ENCODE peak calls at places on chromosomes 7 and 10, in four cellular contexts. One of them, this sample, is unnamed.

GRCh38 chr10:8326702-8327423 is 272.4 kb downstream of the GATA3 start:
- DNase-seq in GM12878: no peak
- DNase-seq in K562: no peak
- DNase-seq in GM12891: no peak
- DNase-seq in this sample: no peak

GRCh38 chr10:28250782-28251181 is 52.1 kb downstream of the MPP7 start:
- DNase-seq in GM12878: no peak
- DNase-seq in K562: no peak
- DNase-seq in GM12891: no peak
- DNase-seq in this sample: no peak

GRCh38 chr7:54729096-54729495 is 29.9 kb downstream of the SEC61G start:
- DNase-seq in GM12878: no peak
- DNase-seq in K562: no peak
- DNase-seq in GM12891: no peak
- DNase-seq in this sample: no peak

GRCh38 chr10:19945275-19945674 is 129.0 kb downstream of the PLXDC2 start:
- DNase-seq in GM12878: no peak
- DNase-seq in K562: no peak
- DNase-seq in GM12891: no peak
- DNase-seq in this sample: no peak

GRCh38 chr7:32658034-32658944 is 163.0 kb downstream of the AVL9 start:
- DNase-seq in GM12878: no peak
- DNase-seq in K562: peak
- DNase-seq in GM12891: no peak
- DNase-seq in this sample: no peak

GRCh38 chr10:3173173-3173878 is 744 bp upstream of the PITRM1 start:
- DNase-seq in GM12878: no peak
- DNase-seq in K562: peak
- DNase-seq in GM12891: peak
- DNase-seq in this sample: peak

GRCh38 chr10:329361-330099 is 194.3 kb downstream of the ZMYND11 start:
- DNase-seq in GM12878: no peak
- DNase-seq in K562: peak
- DNase-seq in GM12891: no peak
- DNase-seq in this sample: no peak

GRCh38 chr10:131514454-131514853 is 202.9 kb upstream of the TCERG1L start:
- DNase-seq in GM12878: no peak
- DNase-seq in K562: peak
- DNase-seq in GM12891: no peak
- DNase-seq in this sample: no peak

GRCh38 chr7:123505221-123505620 is 29.2 kb downstream of the IQUB start:
- DNase-seq in GM12878: no peak
- DNase-seq in K562: no peak
- DNase-seq in GM12891: no peak
- DNase-seq in this sample: no peak

GRCh38 chr10:73906524-73907447 is 4.1 kb upstream of the PLAU start:
- DNase-seq in GM12878: no peak
- DNase-seq in K562: no peak
- DNase-seq in GM12891: no peak
- DNase-seq in this sample: no peak

DNA sequence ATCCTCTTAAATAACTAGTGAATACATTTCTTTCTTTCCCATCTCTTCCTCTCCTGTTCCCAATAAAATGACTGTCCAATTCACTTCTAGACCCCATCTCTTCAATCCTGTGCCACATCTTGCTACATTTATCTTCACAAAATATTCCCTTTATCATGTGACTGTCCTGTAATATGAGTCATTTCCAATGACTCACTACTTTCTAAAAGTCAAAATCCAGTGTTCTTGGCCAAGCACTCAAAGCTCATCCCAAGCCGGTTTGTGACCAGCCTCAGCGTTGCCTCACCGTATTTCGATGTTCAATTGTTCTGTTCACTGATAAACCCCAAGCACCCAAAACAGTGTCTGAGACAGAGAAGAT is 104.7 kb downstream of the PARD3 start:
- DNase-seq in GM12878: no peak
- DNase-seq in K562: no peak
- DNase-seq in GM12891: no peak
- DNase-seq in this sample: no peak
- TF ChIP-seq POLR2AphosphoS5 in GM12878: no peak
- TF ChIP-seq POLR2AphosphoS5 in K562: no peak
- TF ChIP-seq POLR2AphosphoS5 in GM12891: no peak
- TF ChIP-seq POLR2AphosphoS5 in this sample: no peak

DNA sequence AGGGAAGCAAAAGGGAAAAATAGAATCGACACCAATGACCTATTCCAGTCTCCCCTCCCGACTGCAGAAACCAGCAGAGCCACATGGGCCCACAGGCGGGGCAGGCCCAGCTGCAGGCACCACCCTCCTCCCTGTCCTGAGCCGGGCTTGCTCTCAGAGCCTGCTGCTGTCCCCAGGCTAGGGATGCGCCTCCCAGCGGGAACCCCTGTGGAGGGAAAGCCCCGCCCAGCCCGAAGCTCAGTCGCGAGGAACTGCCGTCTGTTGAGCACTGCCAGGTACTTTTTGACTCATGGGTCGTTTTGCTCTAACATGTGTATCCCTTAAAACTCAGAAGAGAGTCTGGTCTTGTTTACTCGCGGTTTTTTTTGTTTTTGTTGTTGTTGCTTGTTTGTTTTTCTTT is 124.5 kb upstream of the RET start:
- DNase-seq in GM12878: no peak
- DNase-seq in K562: peak
- DNase-seq in GM12891: no peak
- DNase-seq in this sample: no peak
- TF ChIP-seq POLR2A in GM12878: no peak
- TF ChIP-seq POLR2A in K562: no peak
- TF ChIP-seq POLR2A in GM12891: no peak
- TF ChIP-seq POLR2A in this sample: no peak

DNA sequence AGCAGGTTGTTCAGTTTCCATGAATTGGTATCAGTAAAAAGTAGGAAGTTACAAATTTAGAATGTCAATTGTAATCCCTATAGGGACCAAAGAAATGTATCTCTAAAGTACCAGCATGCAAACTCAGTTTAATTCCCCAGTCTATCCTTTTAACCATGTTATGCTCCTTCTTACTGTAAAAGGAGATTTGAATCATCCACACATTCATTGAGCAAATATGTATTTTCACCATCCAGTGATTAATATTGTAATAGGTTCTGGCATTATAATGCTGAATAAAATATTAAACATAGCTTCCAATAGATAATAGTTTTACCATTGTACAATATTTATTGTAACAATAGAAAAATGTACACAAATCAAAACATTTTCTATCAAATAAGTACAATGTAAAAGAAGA is 228.2 kb upstream of the SEMA3A start:
- DNase-seq in GM12878: no peak
- DNase-seq in K562: no peak
- DNase-seq in GM12891: no peak
- DNase-seq in this sample: no peak
- TF ChIP-seq TAF1 in GM12878: no peak
- TF ChIP-seq TAF1 in K562: no peak
- TF ChIP-seq TAF1 in GM12891: no peak
- TF ChIP-seq TAF1 in this sample: no peak

GRCh38 chr10:78804356-78805032 is 264.3 kb upstream of the ZMIZ1 start:
- DNase-seq in GM12878: no peak
- DNase-seq in K562: no peak
- DNase-seq in GM12891: no peak
- DNase-seq in this sample: no peak

GRCh38 chr10:78800535-78801320 is 268.0 kb upstream of the ZMIZ1 start:
- DNase-seq in GM12878: no peak
- DNase-seq in K562: no peak
- DNase-seq in GM12891: no peak
- DNase-seq in this sample: no peak

GRCh38 chr10:78803710-78804109 is 265.1 kb upstream of the ZMIZ1 start:
- DNase-seq in GM12878: no peak
- DNase-seq in K562: no peak
- DNase-seq in GM12891: no peak
- DNase-seq in this sample: no peak

GRCh38 chr10:78802406-78802805 is 266.4 kb upstream of the ZMIZ1 start:
- DNase-seq in GM12878: no peak
- DNase-seq in K562: no peak
- DNase-seq in GM12891: no peak
- DNase-seq in this sample: no peak

DNA sequence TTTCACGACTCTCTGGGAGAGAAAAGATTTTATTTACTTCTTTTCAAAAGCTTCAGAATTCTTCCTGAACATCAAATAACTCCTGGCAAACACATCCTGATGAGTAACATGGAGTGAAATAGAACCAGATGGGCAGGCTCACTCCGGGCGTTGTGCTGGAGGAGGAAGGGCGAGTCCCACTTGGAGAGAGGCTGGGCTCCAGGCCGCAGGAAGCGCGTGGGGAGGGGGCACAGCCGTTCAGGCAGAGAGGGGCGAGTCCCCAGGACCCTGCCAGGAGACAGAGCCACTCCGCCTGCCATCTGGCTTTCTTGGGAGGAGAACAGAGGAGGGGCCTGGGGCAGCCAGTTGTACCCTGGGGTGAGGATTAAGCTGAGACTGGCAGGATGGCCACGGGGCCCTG is 265.9 kb upstream of the ZMIZ1 start:
- DNase-seq in GM12878: no peak
- DNase-seq in K562: no peak
- DNase-seq in GM12891: no peak
- DNase-seq in this sample: no peak
- TF ChIP-seq POLR2AphosphoS5 in GM12878: no peak
- TF ChIP-seq POLR2AphosphoS5 in K562: no peak
- TF ChIP-seq POLR2AphosphoS5 in GM12891: no peak
- TF ChIP-seq POLR2AphosphoS5 in this sample: no peak

DNA sequence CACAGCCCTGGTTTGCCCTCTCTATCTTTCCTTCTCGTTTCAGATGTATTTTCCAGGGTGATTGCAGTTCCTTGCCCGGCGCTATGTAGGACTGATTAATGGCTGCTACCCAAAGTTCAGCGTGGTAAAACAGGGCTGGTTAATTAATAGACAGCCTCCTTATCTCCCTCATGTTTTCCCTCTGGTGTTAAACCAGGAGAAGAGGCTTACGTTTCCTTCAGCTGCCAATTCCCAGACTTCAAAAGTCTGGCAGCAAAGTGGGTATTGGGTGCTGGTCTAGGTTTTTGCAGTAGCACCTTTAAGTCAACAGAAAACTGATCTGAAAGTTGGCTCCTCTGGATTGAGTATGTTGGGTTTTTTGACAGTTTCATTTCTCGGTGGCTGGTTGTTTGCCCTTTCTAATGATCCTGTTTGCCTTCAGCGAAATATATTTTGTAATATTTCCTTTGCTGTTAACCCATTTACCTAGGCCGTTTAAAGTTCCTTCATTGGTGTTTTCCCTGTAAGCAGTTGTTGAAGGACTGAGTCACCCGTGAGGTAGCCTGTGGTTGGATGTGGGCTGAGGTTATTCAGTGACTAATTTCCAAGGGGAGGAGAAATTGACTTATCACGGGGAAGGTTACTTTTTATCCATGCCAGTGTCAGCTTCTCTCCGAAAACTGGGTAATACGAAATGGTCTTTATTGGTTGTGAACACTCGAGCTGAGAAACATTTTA is 257.1 kb downstream of the KIAA1217 start:
- DNase-seq in GM12878: peak
- DNase-seq in K562: no peak
- DNase-seq in GM12891: no peak
- DNase-seq in this sample: no peak
- TF ChIP-seq POLR2A in GM12878: no peak
- TF ChIP-seq POLR2A in K562: no peak
- TF ChIP-seq POLR2A in GM12891: no peak
- TF ChIP-seq POLR2A in this sample: no peak

GRCh38 chr7:118232837-118233236 is 8.3 kb downstream of the ANKRD7 start:
- DNase-seq in GM12878: no peak
- DNase-seq in K562: no peak
- DNase-seq in GM12891: no peak
- DNase-seq in this sample: no peak
- TF ChIP-seq TAF1 in GM12878: no peak
- TF ChIP-seq TAF1 in K562: no peak
- TF ChIP-seq TAF1 in GM12891: no peak
- TF ChIP-seq TAF1 in this sample: no peak

GRCh38 chr10:124225029-124225467 is 131.7 kb upstream of the CHST15 start:
- DNase-seq in GM12878: no peak
- DNase-seq in K562: no peak
- DNase-seq in GM12891: no peak
- DNase-seq in this sample: no peak

GRCh38 chr10:124226271-124226911 is 133.0 kb upstream of the CHST15 start:
- DNase-seq in GM12878: no peak
- DNase-seq in K562: no peak
- DNase-seq in GM12891: no peak
- DNase-seq in this sample: no peak

GRCh38 chr10:124224331-124225028 is 131.1 kb upstream of the CHST15 start:
- DNase-seq in GM12878: no peak
- DNase-seq in K562: no peak
- DNase-seq in GM12891: no peak
- DNase-seq in this sample: no peak

GRCh38 chr10:124227306-124228016 is 134.1 kb upstream of the CHST15 start:
- DNase-seq in GM12878: no peak
- DNase-seq in K562: no peak
- DNase-seq in GM12891: no peak
- DNase-seq in this sample: no peak

GRCh38 chr10:124225468-124226270 is 132.3 kb upstream of the CHST15 start:
- DNase-seq in GM12878: no peak
- DNase-seq in K562: no peak
- DNase-seq in GM12891: no peak
- DNase-seq in this sample: no peak
- TF ChIP-seq POLR2AphosphoS5 in GM12878: no peak
- TF ChIP-seq POLR2AphosphoS5 in K562: no peak
- TF ChIP-seq POLR2AphosphoS5 in GM12891: no peak
- TF ChIP-seq POLR2AphosphoS5 in this sample: no peak

DNA sequence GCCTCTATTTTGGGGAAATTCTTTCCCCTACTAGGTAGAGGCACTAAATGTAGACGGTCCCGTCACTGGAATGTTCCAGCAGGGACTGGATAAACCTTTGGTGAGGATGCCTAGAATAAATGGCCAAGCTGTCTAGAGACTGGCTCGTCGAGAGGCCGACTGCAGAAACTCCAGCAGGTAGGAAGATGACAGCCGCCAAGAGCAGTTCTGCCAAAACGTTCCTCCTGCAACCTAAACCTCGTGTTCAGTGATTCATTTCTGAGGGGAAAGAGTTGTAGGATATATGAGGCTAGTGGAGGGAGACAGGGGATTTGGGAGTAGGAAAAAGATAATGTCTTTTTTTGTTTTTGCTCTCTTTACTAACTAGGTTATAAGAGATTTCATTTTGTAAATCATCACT is 184.7 kb upstream of the GDF10 start:
- DNase-seq in GM12878: no peak
- DNase-seq in K562: no peak
- DNase-seq in GM12891: no peak
- DNase-seq in this sample: no peak
- TF ChIP-seq POLR2A in GM12878: no peak
- TF ChIP-seq POLR2A in K562: no peak
- TF ChIP-seq POLR2A in GM12891: no peak
- TF ChIP-seq POLR2A in this sample: no peak

GRCh38 chr7:29917583-29917982 is 72.0 kb downstream of the SCRN1 start:
- DNase-seq in GM12878: no peak
- DNase-seq in K562: no peak
- DNase-seq in GM12891: no peak
- DNase-seq in this sample: no peak
- TF ChIP-seq TAF1 in GM12878: no peak
- TF ChIP-seq TAF1 in K562: no peak
- TF ChIP-seq TAF1 in GM12891: no peak
- TF ChIP-seq TAF1 in this sample: no peak